ENCODE peak calls at places on chromosomes 7 and 10, in five cellular contexts. D, X, H, T and V are unnamed samples.

GRCh38 chr10:33706746-33707145 is 372.3 kb upstream of the NRP1 start:
- DNase-seq in X (peak; percentile 33), H (no peak), D (no peak), T (peak; percentile 20), V (no peak)

GRCh38 chr10:28975891-28976471 is 298.7 kb downstream of the BAMBI start:
- DNase-seq in H (no peak), X (peak; percentile 82), D (no peak), T (no peak), V (no peak)

GRCh38 chr10:71276873-71277272 is 42.2 kb upstream of the SLC29A3 start:
- DNase-seq in D (no peak), H (no peak), X (no peak), T (no peak), V (no peak)

GRCh38 chr10:128744092-128744491 is 617.9 kb upstream of the MKI67 start:
- DNase-seq in T (no peak), X (no peak), D (no peak), H (no peak), V (no peak)

GRCh38 chr10:33330543-33331019 is 3.9 kb downstream of the NRP1 start:
- DNase-seq in T (peak; percentile 92), H (peak; percentile 84), X (peak; percentile 94), D (peak; percentile 66), V (peak; percentile 75)

GRCh38 chr10:132390455-132391371 is 6.3 kb upstream of the PWWP2B start:
- DNase-seq in H (no peak), X (no peak), T (no peak), D (peak; percentile 15), V (no peak)

GRCh38 chr7:129208667-129209066 is 16.2 kb upstream of the AHCYL2 start:
- DNase-seq in H (no peak), D (no peak), X (no peak), T (no peak), V (no peak)

GRCh38 chr10:125881192-125881591 is at the start of gene DHX32:
- DNase-seq in D (no peak), H (no peak), T (no peak), X (no peak), V (peak; percentile 78)

GRCh38 chr10:29736325-29737208 is 101.8 kb upstream of the SVIL start:
- DNase-seq in T (peak; percentile 42), D (peak; percentile 19), H (peak; percentile 18), X (peak; percentile 53), V (peak; percentile 73)

GRCh38 chr10:131832056-131832685 is 68.6 kb upstream of the PPP2R2D start:
- DNase-seq in X (no peak), T (no peak), D (no peak), H (no peak), V (no peak)

GRCh38 chr10:17019696-17020095 is 109.9 kb downstream of the CUBN start:
- DNase-seq in X (no peak), D (no peak), T (no peak), H (no peak), V (no peak)

GRCh38 chr7:155560196-155560595 is 13.8 kb upstream of the CNPY1 start:
- DNase-seq in D (no peak), H (no peak), X (no peak), T (no peak), V (no peak)

GRCh38 chr7:35553498-35553897 is 141.4 kb downstream of the HERPUD2 start:
- DNase-seq in D (no peak), T (no peak), X (no peak), H (no peak), V (no peak)

GRCh38 chr7:122633472-122633871 is 65.4 kb downstream of the RNF133 start:
- DNase-seq in X (no peak), D (no peak), T (no peak), H (no peak), V (no peak)

GRCh38 chr10:23694446-23694920 is 255.6 kb downstream of the OTUD1 start:
- DNase-seq in D (no peak), X (no peak), T (no peak), H (no peak), V (peak; percentile 58)

GRCh38 chr10:98144985-98145384 is 10.5 kb downstream of the R3HCC1L start:
- DNase-seq in X (no peak), T (no peak), D (no peak), H (no peak), V (no peak)

GRCh38 chr10:104612577-104613205 is 28.4 kb upstream of the SORCS3 start:
- DNase-seq in T (peak; percentile 16), X (no peak), D (no peak), H (no peak), V (no peak)